ENCODE peak calls at places on chromosomes 11 and 22, in four cellular contexts. One of them, this sample, is unnamed.
A peak's percentile ranks its signal among the peaks of the same experiment; 100 is the strongest.

GRCh38 chr11:44726278-44727113 is at the start of gene TSPAN18:
- DNase-seq in K562: peak; percentile 69
- DNase-seq in HepG2: no peak
- DNase-seq in GM12878: peak; percentile 13
- DNase-seq in this sample: peak; percentile 62

GRCh38 chr22:23888615-23889401 is 5.4 kb upstream of the MIF start:
- DNase-seq in GM12878: no peak
- DNase-seq in HepG2: peak; percentile 52
- DNase-seq in K562: peak; percentile 26
- DNase-seq in this sample: no peak

GRCh38 chr11:12674571-12674935 is 332 bp downstream of the TEAD1 start:
- DNase-seq in HepG2: no peak
- DNase-seq in K562: no peak
- DNase-seq in GM12878: no peak
- DNase-seq in this sample: no peak

GRCh38 chr11:120184946-120185677 is 25.7 kb upstream of the OAF start:
- DNase-seq in HepG2: peak; percentile 93
- DNase-seq in GM12878: no peak
- DNase-seq in K562: no peak
- DNase-seq in this sample: no peak

GRCh38 chr22:29096736-29097669 is 24.2 kb downstream of the KREMEN1 start:
- DNase-seq in HepG2: peak; percentile 99
- DNase-seq in GM12878: no peak
- DNase-seq in K562: peak; percentile 26
- DNase-seq in this sample: peak; percentile 18

GRCh38 chr11:79119491-79120284 is 321.1 kb downstream of the TENM4 start:
- DNase-seq in K562: no peak
- DNase-seq in HepG2: no peak
- DNase-seq in GM12878: no peak
- DNase-seq in this sample: no peak

GRCh38 chr11:74840486-74840885 is 91.8 kb downstream of the RNF169 start:
- DNase-seq in HepG2: no peak
- DNase-seq in K562: no peak
- DNase-seq in GM12878: no peak
- DNase-seq in this sample: no peak

GRCh38 chr11:23192256-23192655 is 332.0 kb upstream of the CCDC179 start:
- DNase-seq in HepG2: no peak
- DNase-seq in K562: no peak
- DNase-seq in GM12878: no peak
- DNase-seq in this sample: no peak

GRCh38 chr11:19200410-19201201 is 1.2 kb downstream of the CSRP3 start:
- DNase-seq in GM12878: no peak
- DNase-seq in HepG2: no peak
- DNase-seq in K562: no peak
- DNase-seq in this sample: no peak

GRCh38 chr11:47994417-47994816 is 14.1 kb downstream of the PTPRJ start:
- DNase-seq in HepG2: no peak
- DNase-seq in K562: no peak
- DNase-seq in GM12878: no peak
- DNase-seq in this sample: no peak

GRCh38 chr11:120674537-120674936 is 163.0 kb downstream of the GRIK4 start:
- DNase-seq in K562: no peak
- DNase-seq in GM12878: no peak
- DNase-seq in HepG2: peak; percentile 94
- DNase-seq in this sample: no peak

GRCh38 chr11:7628660-7629059 is 44.6 kb downstream of the CYB5R2 start:
- DNase-seq in K562: no peak
- DNase-seq in HepG2: no peak
- DNase-seq in GM12878: no peak
- DNase-seq in this sample: no peak

GRCh38 chr11:10622957-10623787 is 54.7 kb upstream of the LYVE1 start:
- DNase-seq in HepG2: no peak
- DNase-seq in K562: no peak
- DNase-seq in GM12878: no peak
- DNase-seq in this sample: no peak

GRCh38 chr22:43561421-43562178 is 149.8 kb downstream of the MPPED1 start:
- DNase-seq in HepG2: no peak
- DNase-seq in GM12878: no peak
- DNase-seq in K562: no peak
- DNase-seq in this sample: no peak

GRCh38 chr11:65639623-65640482 is 2.0 kb downstream of the SIPA1 start:
- DNase-seq in GM12878: peak; percentile 91
- DNase-seq in K562: no peak
- DNase-seq in HepG2: no peak
- DNase-seq in this sample: no peak

GRCh38 chr11:111417766-111418435 is 38.8 kb upstream of the POU2AF1 start:
- DNase-seq in K562: no peak
- DNase-seq in HepG2: no peak
- DNase-seq in GM12878: peak; percentile 96
- DNase-seq in this sample: no peak

GRCh38 chr11:67057410-67057757 is 737 bp downstream of the RHOD start:
- DNase-seq in HepG2: no peak
- DNase-seq in GM12878: no peak
- DNase-seq in K562: no peak
- DNase-seq in this sample: no peak

GRCh38 chr11:131759140-131759539 is 388.7 kb downstream of the NTM start:
- DNase-seq in GM12878: no peak
- DNase-seq in K562: no peak
- DNase-seq in HepG2: no peak
- DNase-seq in this sample: no peak

GRCh38 chr22:29816980-29817379 is 21.1 kb downstream of the ASCC2 start:
- DNase-seq in GM12878: no peak
- DNase-seq in K562: no peak
- DNase-seq in HepG2: no peak
- DNase-seq in this sample: no peak

GRCh38 chr11:92154611-92155010 is 70.0 kb upstream of the FAT3 start:
- DNase-seq in HepG2: no peak
- DNase-seq in GM12878: no peak
- DNase-seq in K562: no peak
- DNase-seq in this sample: no peak

GRCh38 chr11:72331761-72332160 is 87.8 kb upstream of the PHOX2A start:
- DNase-seq in K562: no peak
- DNase-seq in HepG2: no peak
- DNase-seq in GM12878: no peak
- DNase-seq in this sample: no peak

GRCh38 chr11:123799438-123799837 is 6.7 kb downstream of the OR6M1 start:
- DNase-seq in HepG2: no peak
- DNase-seq in K562: no peak
- DNase-seq in GM12878: no peak
- DNase-seq in this sample: no peak

GRCh38 chr11:111635706-111636045 is 33.4 kb downstream of the SIK2 start:
- DNase-seq in HepG2: no peak
- DNase-seq in K562: no peak
- DNase-seq in GM12878: no peak
- DNase-seq in this sample: no peak

GRCh38 chr11:45538363-45538762 is 127.1 kb downstream of the CHST1 start:
- DNase-seq in K562: no peak
- DNase-seq in GM12878: no peak
- DNase-seq in HepG2: no peak
- DNase-seq in this sample: no peak

GRCh38 chr11:2280208-2280607 is 9.8 kb upstream of the ASCL2 start:
- DNase-seq in GM12878: no peak
- DNase-seq in K562: no peak
- DNase-seq in HepG2: no peak
- DNase-seq in this sample: no peak

GRCh38 chr11:108871152-108871551 is 206.3 kb downstream of the DDX10 start:
- DNase-seq in HepG2: peak; percentile 35
- DNase-seq in GM12878: no peak
- DNase-seq in K562: no peak
- DNase-seq in this sample: peak; percentile 32

DNA sequence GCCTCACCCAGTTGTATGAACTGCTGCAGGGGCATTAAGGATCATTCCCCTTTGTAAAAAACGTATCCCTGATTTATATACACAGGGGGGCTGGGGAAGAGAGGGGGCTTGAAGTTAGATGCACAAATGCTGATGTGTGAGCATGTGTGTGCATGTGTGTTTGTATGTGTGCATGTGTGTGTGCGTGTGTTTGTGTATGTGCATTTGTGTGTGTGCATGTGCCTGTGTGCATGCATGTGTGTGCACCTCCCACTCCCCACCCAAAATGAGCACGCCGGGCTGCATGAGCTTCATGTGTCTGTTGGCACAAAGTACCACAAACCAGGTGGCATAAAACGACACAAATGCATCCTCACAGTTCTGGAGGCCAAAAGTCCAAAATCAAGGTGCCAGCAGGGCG is 1315.2 kb downstream of the TBC1D22A start:
- DNase-seq in K562: no peak
- DNase-seq in GM12878: no peak
- DNase-seq in HepG2: no peak
- DNase-seq in this sample: no peak
- TF ChIP-seq MAX in K562: no peak
- TF ChIP-seq MAX in GM12878: no peak
- TF ChIP-seq MAX in HepG2: no peak
- TF ChIP-seq MAX in this sample: no peak

GRCh38 chr22:49553076-49553475 is 274.6 kb downstream of the BRD1 start:
- DNase-seq in K562: no peak
- DNase-seq in GM12878: no peak
- DNase-seq in HepG2: no peak
- DNase-seq in this sample: no peak

GRCh38 chr22:49551897-49552659 is 275.6 kb downstream of the BRD1 start:
- DNase-seq in GM12878: no peak
- DNase-seq in HepG2: no peak
- DNase-seq in K562: no peak
- DNase-seq in this sample: no peak

GRCh38 chr22:49554296-49554625 is 273.4 kb downstream of the BRD1 start:
- DNase-seq in GM12878: no peak
- DNase-seq in HepG2: no peak
- DNase-seq in K562: no peak
- DNase-seq in this sample: no peak

GRCh38 chr22:49554741-49555140 is 272.9 kb downstream of the BRD1 start:
- DNase-seq in GM12878: no peak
- DNase-seq in K562: no peak
- DNase-seq in HepG2: no peak
- DNase-seq in this sample: no peak

DNA sequence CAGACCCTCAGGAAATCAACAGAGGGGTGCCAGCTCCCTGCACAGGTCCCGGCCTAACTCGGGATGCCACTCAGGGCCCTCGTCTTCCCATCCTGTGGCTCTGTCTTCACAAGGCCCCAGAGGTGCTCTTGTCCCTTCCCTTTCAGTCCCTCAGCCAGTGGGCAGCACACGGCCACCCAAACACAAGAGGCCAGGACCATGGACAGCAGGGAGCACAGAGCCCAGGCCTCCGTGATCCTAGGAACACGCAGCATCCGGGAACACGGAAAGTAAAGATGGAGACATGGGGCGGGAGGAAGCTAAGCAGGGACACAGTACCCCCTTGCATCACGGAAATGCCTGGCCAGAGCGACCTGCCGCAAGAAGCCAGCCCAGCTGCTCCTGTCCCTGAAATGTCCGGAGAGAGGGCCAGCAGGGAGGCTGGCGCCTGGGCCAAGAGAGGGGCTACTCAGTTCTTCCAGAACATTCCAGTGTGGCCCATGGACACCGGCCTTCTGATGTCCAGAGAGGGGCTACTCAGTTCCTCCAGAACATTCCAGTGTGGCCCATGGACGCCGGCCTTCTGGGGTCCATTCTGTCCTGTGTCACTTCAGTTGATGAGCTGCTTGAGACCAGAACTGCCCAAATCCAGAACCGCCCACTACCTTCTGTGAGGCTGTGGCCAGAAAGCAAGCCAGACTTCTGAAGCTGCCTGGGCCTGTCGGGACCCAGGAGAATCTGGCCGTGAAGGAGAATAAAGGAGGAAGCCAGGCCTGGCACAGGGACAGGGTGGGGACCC is 274.0 kb downstream of the BRD1 start:
- DNase-seq in GM12878: no peak
- DNase-seq in HepG2: no peak
- DNase-seq in K562: no peak
- DNase-seq in this sample: no peak
- TF ChIP-seq ETV6 in GM12878: no peak
- TF ChIP-seq ETV6 in HepG2: no peak
- TF ChIP-seq ETV6 in K562: no peak
- TF ChIP-seq ETV6 in this sample: no peak

GRCh38 chr22:18104566-18104965 is 6.0 kb upstream of the TUBA8 start:
- DNase-seq in HepG2: no peak
- DNase-seq in K562: no peak
- DNase-seq in GM12878: no peak
- DNase-seq in this sample: no peak
- TF ChIP-seq MAX in HepG2: no peak
- TF ChIP-seq MAX in K562: no peak
- TF ChIP-seq MAX in GM12878: no peak
- TF ChIP-seq MAX in this sample: no peak

DNA sequence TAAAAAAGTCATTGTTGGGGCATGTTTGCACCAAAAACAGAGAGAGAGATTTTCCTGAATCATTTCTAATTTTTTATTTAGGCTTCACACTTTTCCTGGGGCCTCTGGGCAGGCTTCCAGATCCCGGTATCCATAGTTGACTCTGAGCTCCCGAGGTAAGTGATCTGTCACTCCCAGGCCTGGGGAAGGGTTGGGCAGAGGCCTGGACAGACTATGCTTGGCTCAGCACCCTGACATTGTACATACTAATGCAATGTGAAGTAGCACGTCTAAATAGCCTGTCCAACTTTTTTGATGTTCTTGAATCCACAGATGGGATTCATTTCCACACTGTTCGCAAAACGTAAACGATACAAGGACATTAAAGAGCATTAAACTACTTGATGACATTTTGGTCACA is 514.4 kb downstream of the SOX6 start:
- DNase-seq in HepG2: no peak
- DNase-seq in K562: no peak
- DNase-seq in GM12878: no peak
- DNase-seq in this sample: no peak
- TF ChIP-seq ETV6 in HepG2: no peak
- TF ChIP-seq ETV6 in K562: no peak
- TF ChIP-seq ETV6 in GM12878: no peak
- TF ChIP-seq ETV6 in this sample: no peak

GRCh38 chr11:31477528-31478255 is 31.7 kb downstream of the IMMP1L start:
- DNase-seq in HepG2: no peak
- DNase-seq in GM12878: no peak
- DNase-seq in K562: no peak
- DNase-seq in this sample: no peak
- TF ChIP-seq MAX in HepG2: no peak
- TF ChIP-seq MAX in GM12878: no peak
- TF ChIP-seq MAX in K562: no peak
- TF ChIP-seq MAX in this sample: no peak

This sample was measured in WTC11.